ENCODE peak calls at places on chromosomes 4 and X, in four cellular contexts. G is OCI-LY7; F is effector memory CD4-positive, alpha-beta T cell; C is endodermal cell. B is an unnamed sample.

GRCh38 chr4:77636902-77637301 is 31.3 kb downstream of the CXCL13 start:
- DNase-seq in C (no peak), G (peak; percentile 34), F (no peak), B (no peak)

GRCh38 chr4:144384428-144384827 is 243.9 kb upstream of the GYPA start:
- DNase-seq in G (no peak), C (no peak), F (no peak), B (no peak)

GRCh38 chrX:18146954-18147353 is 73.7 kb downstream of the BEND2 start:
- DNase-seq in G (peak; percentile 2), F (no peak), C (peak; percentile 76), B (peak; percentile 41)

GRCh38 chr4:118948545-118949144 is 60.0 kb downstream of the SYNPO2 start:
- DNase-seq in G (no peak), F (no peak), C (no peak), B (no peak)

GRCh38 chrX:24485976-24486680 is 21.0 kb downstream of the PDK3 start:
- DNase-seq in G (no peak), C (no peak), F (no peak), B (no peak)

GRCh38 chr4:10115271-10115656 is 1.3 kb downstream of the WDR1 start:
- DNase-seq in G (no peak), F (no peak), C (no peak), B (no peak)

GRCh38 chrX:17075004-17075403 is 128.5 kb downstream of the REPS2 start:
- DNase-seq in C (no peak), G (no peak), F (no peak), B (no peak)

GRCh38 chr4:110637408-110638131 is 14.7 kb upstream of the PITX2 start:
- DNase-seq in F (no peak), C (peak; percentile 88), G (no peak), B (no peak)

GRCh38 chr4:169968999-169969398 is 57.2 kb downstream of the MFAP3L start:
- DNase-seq in G (no peak), C (no peak), F (no peak), B (no peak)

GRCh38 chr4:140152760-140153418 is 1.1 kb downstream of the MAML3 start:
- DNase-seq in G (peak; percentile 38), F (no peak), C (peak; percentile 81), B (peak; percentile 50)

GRCh38 chrX:154051210-154051810 is 31.6 kb upstream of the IRAK1 start:
- DNase-seq in C (peak; percentile 85), G (peak; percentile 60), F (peak; percentile 28), B (peak; percentile 88)

GRCh38 chrX:119887721-119888425 is 7.8 kb upstream of the AKAP14 start:
- DNase-seq in G (peak; percentile 60), F (peak; percentile 30), C (peak; percentile 94), B (peak; percentile 62)

GRCh38 chr4:74873545-74874295 is 59.2 kb upstream of the PARM1 start:
- DNase-seq in G (no peak), F (no peak), C (peak; percentile 42), B (no peak)

GRCh38 chr4:7894677-7895181 is 44.9 kb downstream of the AFAP1 start:
- DNase-seq in G (no peak), F (no peak), C (no peak), B (no peak)

GRCh38 chr4:111028829-111029228 is 406.0 kb upstream of the PITX2 start:
- DNase-seq in C (no peak), G (no peak), F (no peak), B (no peak)

GRCh38 chrX:49921109-49921508 is 1.3 kb upstream of the CLCN5 start:
- DNase-seq in C (no peak), F (no peak), G (no peak), B (no peak)

GRCh38 chr4:2075987-2076907 is 17.1 kb downstream of the NAT8L start:
- DNase-seq in F (no peak), G (no peak), C (peak; percentile 35), B (no peak)
- H3K27ac ChIP-seq in F (no peak overlapping the region), G (no peak overlapping the region), C (no peak overlapping the region), B (no peak overlapping the region)

DNA sequence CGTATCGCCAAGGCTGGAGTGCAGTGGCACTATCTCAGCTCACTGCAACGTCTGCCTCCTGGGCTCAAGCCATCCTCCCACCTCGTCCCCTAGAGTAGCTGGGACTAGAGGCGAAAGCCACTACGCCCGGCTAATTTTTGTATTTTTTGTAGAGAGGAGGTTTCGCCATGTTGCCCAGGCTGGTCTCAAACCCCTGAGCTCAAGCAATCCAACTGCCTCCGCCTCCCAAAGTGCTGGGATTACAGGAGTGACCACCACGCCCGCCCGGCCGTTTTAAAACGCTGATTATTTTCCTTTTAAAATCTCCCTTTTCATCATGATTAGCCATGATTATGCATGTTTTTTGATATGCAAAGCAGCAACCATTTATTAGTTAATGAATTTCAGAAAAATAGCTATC is 2.2 kb downstream of the N4BP2 start:
- DNase-seq in G (no peak), C (no peak), F (no peak), B (peak; percentile 59)
- H3K4me3 ChIP-seq in G (peak overlapping the region; percentile 79), C (peak overlapping the region; percentile 98), F (no peak overlapping the region), B (no peak overlapping the region)

DNA sequence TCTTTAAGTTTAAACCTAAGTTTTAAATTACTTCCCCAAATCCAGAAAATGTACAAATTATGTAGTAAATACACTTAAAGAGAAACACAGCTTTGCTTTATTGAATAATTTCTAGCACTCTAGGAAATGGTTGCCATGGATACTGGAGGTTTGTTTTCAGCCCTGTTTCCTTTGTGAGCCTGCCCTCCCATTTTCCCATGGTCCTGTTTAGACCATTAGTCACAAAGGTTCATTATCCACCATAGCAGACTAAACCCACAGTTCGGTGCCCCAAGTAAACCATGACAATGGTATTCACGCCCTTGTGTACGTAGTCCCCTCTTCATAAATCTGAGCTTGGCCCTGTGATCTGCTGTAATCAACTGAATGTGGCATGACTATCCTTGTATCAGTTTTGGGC is 300.6 kb downstream of the LDB2 start:
- DNase-seq in C (no peak), G (no peak), F (no peak), B (no peak)
- H3K27ac ChIP-seq in C (peak overlapping the region; percentile 70), G (no peak overlapping the region), F (no peak overlapping the region), B (no peak overlapping the region)

DNA sequence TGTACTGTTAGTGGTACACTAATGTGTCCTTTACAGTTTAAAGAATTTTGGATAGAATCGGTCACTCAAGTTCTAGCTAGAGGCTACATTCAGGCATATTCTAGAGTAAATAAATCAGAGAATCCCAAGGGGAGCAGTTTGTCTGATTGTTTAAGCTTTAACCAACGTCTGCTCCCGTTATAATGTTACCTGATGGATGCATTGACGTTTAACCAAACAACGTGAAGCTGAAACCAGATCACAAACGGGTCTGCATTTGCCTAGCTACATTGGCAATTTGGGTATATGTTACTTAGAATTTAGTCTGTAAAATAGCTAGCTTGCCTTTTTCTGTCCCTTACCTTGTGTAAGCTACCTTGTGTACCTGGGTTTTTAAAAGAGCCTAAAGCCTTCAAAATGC is 1.6 kb downstream of the PI4K2B start:
- DNase-seq in F (no peak), C (no peak), G (peak; percentile 23), B (no peak)
- H3K4me3 ChIP-seq in F (peak overlapping the region; percentile 79), C (peak overlapping the region; percentile 94), G (peak overlapping the region; percentile 96), B (peak overlapping the region; percentile 96)